ENCODE peak calls at places on chromosomes 3 and 15, in seven cellular contexts. A is HFFc6; Z is activated CD4-positive, alpha-beta T cell treated with anti-CD3 and anti-CD28 coated beads, Interleukin-2, amount 50 U/mL, for 48 hours; L is activated naive CD8-positive, alpha-beta T cell treated with anti-CD3 and anti-CD28 coated beads for 36 hours; E is GM13977; Y is endothelial cell; S is NCI-H1436. V is an unnamed sample.
A peak's percentile ranks its signal among the peaks of the same experiment; 100 is the strongest.

GRCh38 chr3:187733371-187733770 is 11.9 kb downstream of the BCL6 start:
- DNase-seq in A (no peak), Z (no peak), L (no peak), E (no peak), Y (no peak), S (no peak), V (no peak)

GRCh38 chr3:164040991-164041390 is 1037.3 kb downstream of the SI start:
- DNase-seq in A (no peak), Z (no peak), L (no peak), E (no peak), Y (no peak), S (no peak), V (no peak)

GRCh38 chr3:160698806-160699205 is 21.8 kb downstream of the ARL14 start:
- DNase-seq in A (no peak), Z (no peak), L (no peak), E (no peak), Y (no peak), S (no peak), V (no peak)

GRCh38 chr15:100778831-100779288 is 100.8 kb upstream of the ALDH1A3 start:
- DNase-seq in A (no peak), Z (no peak), L (no peak), E (no peak), Y (no peak), S (no peak), V (no peak)

GRCh38 chr15:74022706-74023470 is 28.4 kb downstream of the PML start:
- DNase-seq in A (no peak), Z (no peak), L (no peak), E (no peak), Y (no peak), S (no peak), V (no peak)

GRCh38 chr3:852033-852432 is 240.8 kb upstream of the CNTN6 start:
- DNase-seq in A (no peak), Z (no peak), L (no peak), E (peak; percentile 9), Y (no peak), S (no peak), V (no peak)

GRCh38 chr15:66221126-66221525 is 32.4 kb downstream of the MEGF11 start:
- DNase-seq in A (no peak), Z (no peak), L (no peak), E (no peak), Y (no peak), S (no peak), V (no peak)

GRCh38 chr15:86609275-86609674 is 529.6 kb downstream of the AGBL1 start:
- DNase-seq in A (no peak), Z (no peak), L (no peak), E (no peak), Y (no peak), S (no peak), V (no peak)

GRCh38 chr15:101156509-101157159 is 95.2 kb downstream of the CHSY1 start:
- DNase-seq in A (no peak), Z (no peak), L (no peak), E (peak; percentile 88), Y (no peak), S (peak; percentile 48), V (no peak)

GRCh38 chr15:80929689-80930088 is 59.9 kb downstream of the MESD start:
- DNase-seq in A (peak; percentile 12), Z (no peak), L (no peak), E (no peak), Y (no peak), S (no peak), V (no peak)

GRCh38 chr3:20852712-20853111 is 666.7 kb upstream of the SGO1 start:
- DNase-seq in A (no peak), Z (no peak), L (no peak), E (no peak), Y (no peak), S (no peak), V (no peak)

GRCh38 chr3:123180791-123181190 is 21.0 kb upstream of the SEC22A start:
- DNase-seq in A (no peak), Z (no peak), L (no peak), E (no peak), Y (no peak), S (no peak), V (no peak)

GRCh38 chr3:23455775-23456174 is 252.6 kb downstream of the UBE2E2 start:
- DNase-seq in A (peak; percentile 71), Z (no peak), L (no peak), E (no peak), Y (no peak), S (no peak), V (no peak)

GRCh38 chr15:56963719-56964118 is 45.3 kb downstream of the TCF12 start:
- DNase-seq in A (no peak), Z (no peak), L (no peak), E (no peak), Y (no peak), S (no peak), V (no peak)

GRCh38 chr3:23702198-23702597 is 103.6 kb upstream of the UBE2E1 start:
- DNase-seq in A (no peak), Z (no peak), L (no peak), E (no peak), Y (no peak), S (no peak), V (no peak)

GRCh38 chr3:173893066-173893465 is 495.5 kb downstream of the NLGN1 start:
- DNase-seq in A (peak; percentile 96), Z (no peak), L (no peak), E (no peak), Y (no peak), S (no peak), V (no peak)

GRCh38 chr3:192444096-192444790 is 283.1 kb downstream of the FGF12 start:
- DNase-seq in A (peak; percentile 31), Z (peak; percentile 61), L (peak; percentile 35), E (peak; percentile 53), Y (peak; percentile 78), S (peak; percentile 67), V (peak; percentile 51)

GRCh38 chr3:127050733-127051132 is 67.8 kb downstream of the PLXNA1 start:
- DNase-seq in A (no peak), Z (no peak), L (no peak), E (no peak), Y (no peak), S (no peak), V (no peak)

GRCh38 chr15:98966036-98966787 is 41.4 kb downstream of the PGPEP1L start:
- DNase-seq in A (no peak), Z (no peak), L (no peak), E (no peak), Y (no peak), S (no peak), V (no peak)

GRCh38 chr15:34217587-34218225 is 7.1 kb upstream of the EMC4 start:
- DNase-seq in A (peak; percentile 82), Z (no peak), L (no peak), E (no peak), Y (no peak), S (no peak), V (no peak)

GRCh38 chr3:128470134-128470915 is 3.6 kb upstream of the DNAJB8 start:
- DNase-seq in A (no peak), Z (no peak), L (no peak), E (no peak), Y (no peak), S (no peak), V (no peak)

GRCh38 chr15:62394079-62394478 is 229.0 kb upstream of the C2CD4B start:
- DNase-seq in A (no peak), Z (no peak), L (no peak), E (no peak), Y (no peak), S (no peak), V (no peak)

GRCh38 chr3:8722808-8723207 is 10.8 kb upstream of the CAV3 start:
- DNase-seq in A (no peak), Z (no peak), L (no peak), E (no peak), Y (no peak), S (no peak), V (no peak)

GRCh38 chr3:149941186-149941585 is 29.5 kb downstream of the PFN2 start:
- DNase-seq in A (peak; percentile 28), Z (no peak), L (no peak), E (no peak), Y (no peak), S (no peak), V (no peak)

GRCh38 chr3:38111201-38111600 is 25.7 kb downstream of the ACAA1 start:
- DNase-seq in A (no peak), Z (no peak), L (no peak), E (no peak), Y (no peak), S (no peak), V (no peak)

GRCh38 chr3:192841428-192841827 is 76.2 kb downstream of the MB21D2 start:
- DNase-seq in A (no peak), Z (no peak), L (no peak), E (no peak), Y (no peak), S (no peak), V (no peak)

GRCh38 chr3:74067296-74067695 is 442.6 kb upstream of the PDZRN3 start:
- DNase-seq in A (peak; percentile 43), Z (no peak), L (no peak), E (no peak), Y (no peak), S (no peak), V (no peak)

V was measured in NCI-H2227 treated with DMSO at 0.1 percent for 48 hours.